ENCODE peak calls at places on chromosomes 1 and 21, in seven cellular contexts. One of them, this sample, is unnamed.

GRCh38 chr1:211356723-211357418 is 30.2 kb downstream of the TRAF5 start:
- DNase-seq in GM12864: no peak
- DNase-seq in choroid plexus epithelial cell: peak; percentile 54
- DNase-seq in upper lobe of left lung: no peak
- DNase-seq in tibial artery: no peak
- DNase-seq in spleen: no peak
- DNase-seq in IMR-90: peak; percentile 75
- DNase-seq in this sample: no peak

GRCh38 chr1:66154394-66154793 is 361.7 kb downstream of the PDE4B start:
- DNase-seq in upper lobe of left lung: no peak
- DNase-seq in IMR-90: no peak
- DNase-seq in spleen: no peak
- DNase-seq in GM12864: no peak
- DNase-seq in tibial artery: no peak
- DNase-seq in choroid plexus epithelial cell: no peak
- DNase-seq in this sample: no peak

GRCh38 chr1:182507685-182508084 is 57.7 kb downstream of the RGSL1 start:
- DNase-seq in spleen: no peak
- DNase-seq in upper lobe of left lung: peak; percentile 74
- DNase-seq in choroid plexus epithelial cell: no peak
- DNase-seq in IMR-90: no peak
- DNase-seq in tibial artery: no peak
- DNase-seq in GM12864: no peak
- DNase-seq in this sample: no peak

GRCh38 chr1:86933562-86934377 is 19.3 kb downstream of the HS2ST1 start:
- DNase-seq in IMR-90: no peak
- DNase-seq in upper lobe of left lung: no peak
- DNase-seq in GM12864: no peak
- DNase-seq in spleen: no peak
- DNase-seq in choroid plexus epithelial cell: no peak
- DNase-seq in tibial artery: no peak
- DNase-seq in this sample: no peak

GRCh38 chr1:201262963-201263608 is 20.2 kb upstream of the PKP1 start:
- DNase-seq in tibial artery: no peak
- DNase-seq in choroid plexus epithelial cell: no peak
- DNase-seq in GM12864: no peak
- DNase-seq in spleen: peak; percentile 61
- DNase-seq in IMR-90: no peak
- DNase-seq in upper lobe of left lung: no peak
- DNase-seq in this sample: no peak

GRCh38 chr21:46517361-46517760 is 58.7 kb downstream of the DIP2A start:
- DNase-seq in IMR-90: no peak
- DNase-seq in GM12864: no peak
- DNase-seq in spleen: no peak
- DNase-seq in choroid plexus epithelial cell: peak; percentile 28
- DNase-seq in upper lobe of left lung: no peak
- DNase-seq in tibial artery: no peak
- DNase-seq in this sample: no peak

GRCh38 chr1:171743014-171743870 is 1.4 kb upstream of the VAMP4 start:
- DNase-seq in upper lobe of left lung: no peak
- DNase-seq in choroid plexus epithelial cell: peak; percentile 81
- DNase-seq in spleen: no peak
- DNase-seq in IMR-90: peak; percentile 89
- DNase-seq in GM12864: no peak
- DNase-seq in tibial artery: no peak
- DNase-seq in this sample: no peak

GRCh38 chr1:89525169-89525855 is 683 bp downstream of the LRRC8B start:
- DNase-seq in spleen: no peak
- DNase-seq in GM12864: no peak
- DNase-seq in IMR-90: no peak
- DNase-seq in upper lobe of left lung: peak; percentile 68
- DNase-seq in tibial artery: peak; percentile 66
- DNase-seq in choroid plexus epithelial cell: no peak
- DNase-seq in this sample: no peak

GRCh38 chr1:104671684-104672353 is 922.1 kb downstream of the AMY1C start:
- DNase-seq in spleen: no peak
- DNase-seq in choroid plexus epithelial cell: no peak
- DNase-seq in tibial artery: no peak
- DNase-seq in GM12864: no peak
- DNase-seq in upper lobe of left lung: no peak
- DNase-seq in IMR-90: no peak
- DNase-seq in this sample: no peak

GRCh38 chr1:64563958-64564565 is 94.1 kb downstream of the CACHD1 start:
- DNase-seq in IMR-90: no peak
- DNase-seq in choroid plexus epithelial cell: no peak
- DNase-seq in GM12864: no peak
- DNase-seq in upper lobe of left lung: no peak
- DNase-seq in spleen: no peak
- DNase-seq in tibial artery: no peak
- DNase-seq in this sample: no peak

GRCh38 chr1:36366091-36366661 is 19.5 kb downstream of the STK40 start:
- DNase-seq in spleen: peak; percentile 91
- DNase-seq in upper lobe of left lung: peak; percentile 65
- DNase-seq in GM12864: no peak
- DNase-seq in tibial artery: no peak
- DNase-seq in IMR-90: peak; percentile 75
- DNase-seq in choroid plexus epithelial cell: peak; percentile 56
- DNase-seq in this sample: no peak

GRCh38 chr1:151165281-151165737 is 393 bp downstream of the LYSMD1 start:
- DNase-seq in choroid plexus epithelial cell: peak; percentile 60
- DNase-seq in spleen: peak; percentile 88
- DNase-seq in upper lobe of left lung: peak; percentile 25
- DNase-seq in GM12864: no peak
- DNase-seq in IMR-90: peak; percentile 49
- DNase-seq in tibial artery: no peak
- DNase-seq in this sample: no peak

GRCh38 chr1:64956241-64956640 is 10.1 kb downstream of the JAK1 start:
- DNase-seq in GM12864: no peak
- DNase-seq in spleen: no peak
- DNase-seq in choroid plexus epithelial cell: peak; percentile 77
- DNase-seq in tibial artery: no peak
- DNase-seq in upper lobe of left lung: no peak
- DNase-seq in IMR-90: no peak
- DNase-seq in this sample: no peak

GRCh38 chr21:32143222-32143939 is 135.5 kb downstream of the MIS18A start:
- DNase-seq in choroid plexus epithelial cell: no peak
- DNase-seq in spleen: no peak
- DNase-seq in upper lobe of left lung: peak; percentile 22
- DNase-seq in IMR-90: peak; percentile 3
- DNase-seq in GM12864: no peak
- DNase-seq in tibial artery: no peak
- DNase-seq in this sample: no peak

GRCh38 chr21:45302082-45303061 is 14.7 kb upstream of the POFUT2 start:
- DNase-seq in tibial artery: peak; percentile 77
- DNase-seq in spleen: peak; percentile 82
- DNase-seq in GM12864: no peak
- DNase-seq in choroid plexus epithelial cell: peak; percentile 84
- DNase-seq in upper lobe of left lung: peak; percentile 45
- DNase-seq in IMR-90: no peak
- DNase-seq in this sample: peak; percentile 88

GRCh38 chr1:88284066-88284465 is 400.0 kb upstream of the PKN2 start:
- DNase-seq in choroid plexus epithelial cell: no peak
- DNase-seq in upper lobe of left lung: no peak
- DNase-seq in IMR-90: peak; percentile 12
- DNase-seq in tibial artery: no peak
- DNase-seq in spleen: no peak
- DNase-seq in GM12864: no peak
- DNase-seq in this sample: no peak

GRCh38 chr1:32878637-32879041 is 7.7 kb upstream of the HPCA start:
- DNase-seq in GM12864: no peak
- DNase-seq in tibial artery: peak; percentile 42
- DNase-seq in IMR-90: no peak
- DNase-seq in choroid plexus epithelial cell: no peak
- DNase-seq in upper lobe of left lung: no peak
- DNase-seq in spleen: peak; percentile 61
- DNase-seq in this sample: no peak

GRCh38 chr1:35675773-35676172 is 34.4 kb upstream of the PSMB2 start:
- DNase-seq in upper lobe of left lung: no peak
- DNase-seq in tibial artery: peak; percentile 5
- DNase-seq in spleen: no peak
- DNase-seq in choroid plexus epithelial cell: peak; percentile 61
- DNase-seq in GM12864: no peak
- DNase-seq in IMR-90: peak; percentile 7
- DNase-seq in this sample: no peak

GRCh38 chr1:226723640-226724532 is 15.2 kb downstream of the ITPKB start:
- DNase-seq in tibial artery: no peak
- DNase-seq in IMR-90: peak; percentile 73
- DNase-seq in choroid plexus epithelial cell: peak; percentile 85
- DNase-seq in upper lobe of left lung: no peak
- DNase-seq in GM12864: no peak
- DNase-seq in spleen: no peak
- DNase-seq in this sample: no peak

GRCh38 chr1:108644984-108645383 is 15.9 kb downstream of the HENMT1 start:
- DNase-seq in GM12864: no peak
- DNase-seq in IMR-90: no peak
- DNase-seq in spleen: peak; percentile 80
- DNase-seq in upper lobe of left lung: peak; percentile 48
- DNase-seq in tibial artery: no peak
- DNase-seq in choroid plexus epithelial cell: no peak
- DNase-seq in this sample: no peak

GRCh38 chr21:33036430-33037162 is 10.9 kb downstream of the OLIG2 start:
- DNase-seq in GM12864: no peak
- DNase-seq in choroid plexus epithelial cell: peak; percentile 42
- DNase-seq in spleen: peak; percentile 86
- DNase-seq in upper lobe of left lung: peak; percentile 82
- DNase-seq in IMR-90: peak; percentile 71
- DNase-seq in tibial artery: no peak
- DNase-seq in this sample: no peak

GRCh38 chr21:44072111-44072510 is 35.1 kb upstream of the PWP2 start:
- DNase-seq in choroid plexus epithelial cell: no peak
- DNase-seq in tibial artery: no peak
- DNase-seq in spleen: no peak
- DNase-seq in GM12864: no peak
- DNase-seq in upper lobe of left lung: no peak
- DNase-seq in IMR-90: no peak
- DNase-seq in this sample: peak; percentile 79

GRCh38 chr1:156586323-156586722 is 5.3 kb upstream of the NAXE start:
- DNase-seq in spleen: no peak
- DNase-seq in choroid plexus epithelial cell: no peak
- DNase-seq in tibial artery: peak; percentile 24
- DNase-seq in upper lobe of left lung: no peak
- DNase-seq in IMR-90: no peak
- DNase-seq in GM12864: no peak
- DNase-seq in this sample: no peak

GRCh38 chr1:156582388-156583022 is 3.0 kb downstream of the TTC24 start:
- DNase-seq in choroid plexus epithelial cell: no peak
- DNase-seq in tibial artery: no peak
- DNase-seq in upper lobe of left lung: no peak
- DNase-seq in spleen: no peak
- DNase-seq in IMR-90: no peak
- DNase-seq in GM12864: no peak
- DNase-seq in this sample: no peak

GRCh38 chr1:156581661-156582387 is 2.3 kb downstream of the TTC24 start:
- DNase-seq in spleen: peak; percentile 86
- DNase-seq in IMR-90: no peak
- DNase-seq in upper lobe of left lung: no peak
- DNase-seq in choroid plexus epithelial cell: no peak
- DNase-seq in tibial artery: no peak
- DNase-seq in GM12864: no peak
- DNase-seq in this sample: no peak

GRCh38 chr1:156584813-156585212 is 5.3 kb downstream of the TTC24 start:
- DNase-seq in spleen: no peak
- DNase-seq in IMR-90: no peak
- DNase-seq in upper lobe of left lung: no peak
- DNase-seq in tibial artery: no peak
- DNase-seq in choroid plexus epithelial cell: no peak
- DNase-seq in GM12864: no peak
- DNase-seq in this sample: no peak

GRCh38 chr1:156583821-156584622 is 4.5 kb downstream of the TTC24 start:
- DNase-seq in GM12864: peak; percentile 82
- DNase-seq in spleen: no peak
- DNase-seq in upper lobe of left lung: peak; percentile 68
- DNase-seq in tibial artery: peak; percentile 76
- DNase-seq in choroid plexus epithelial cell: peak; percentile 95
- DNase-seq in IMR-90: peak; percentile 84
- DNase-seq in this sample: no peak
- TF ChIP-seq CTCF in GM12864: peak; percentile 96
- TF ChIP-seq CTCF in spleen: peak; percentile 77
- TF ChIP-seq CTCF in upper lobe of left lung: peak; percentile 90
- TF ChIP-seq CTCF in tibial artery: peak; percentile 86
- TF ChIP-seq CTCF in choroid plexus epithelial cell: peak; percentile 96
- TF ChIP-seq CTCF in IMR-90: peak; percentile 92
- TF ChIP-seq CTCF in this sample: peak; percentile 89

DNA sequence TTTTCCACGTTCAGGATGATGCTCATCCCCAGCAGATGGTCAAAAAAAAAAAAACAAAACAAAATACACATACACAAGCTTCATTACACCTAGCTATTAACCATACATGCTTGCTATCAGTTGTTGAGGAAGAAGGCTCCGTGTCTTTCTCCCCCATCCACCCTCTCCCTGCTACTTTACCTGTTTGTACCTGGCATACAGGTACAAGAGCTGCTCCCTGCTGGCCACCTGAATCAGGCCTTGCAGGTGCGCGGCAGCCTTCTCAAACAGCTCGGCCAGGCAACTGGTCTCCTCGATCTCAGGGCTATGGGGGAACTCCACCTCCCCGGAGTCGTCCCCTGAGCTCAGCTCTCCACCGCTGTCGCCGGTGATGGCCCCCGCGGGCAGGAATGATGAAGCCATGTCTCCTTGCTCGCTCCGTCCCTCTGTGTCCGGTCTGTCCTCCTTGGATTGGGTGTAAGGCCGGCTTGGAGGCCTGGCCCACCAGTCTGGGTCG is 464 bp downstream of the ACBD6 start:
- DNase-seq in upper lobe of left lung: peak; percentile 73
- DNase-seq in IMR-90: no peak
- DNase-seq in choroid plexus epithelial cell: no peak
- DNase-seq in spleen: no peak
- DNase-seq in GM12864: peak; percentile 21
- DNase-seq in tibial artery: no peak
- DNase-seq in this sample: no peak
- TF ChIP-seq CTCF in upper lobe of left lung: no peak
- TF ChIP-seq CTCF in IMR-90: no peak
- TF ChIP-seq CTCF in choroid plexus epithelial cell: peak; percentile 8
- TF ChIP-seq CTCF in spleen: no peak
- TF ChIP-seq CTCF in GM12864: no peak
- TF ChIP-seq CTCF in tibial artery: no peak
- TF ChIP-seq CTCF in this sample: no peak

DNA sequence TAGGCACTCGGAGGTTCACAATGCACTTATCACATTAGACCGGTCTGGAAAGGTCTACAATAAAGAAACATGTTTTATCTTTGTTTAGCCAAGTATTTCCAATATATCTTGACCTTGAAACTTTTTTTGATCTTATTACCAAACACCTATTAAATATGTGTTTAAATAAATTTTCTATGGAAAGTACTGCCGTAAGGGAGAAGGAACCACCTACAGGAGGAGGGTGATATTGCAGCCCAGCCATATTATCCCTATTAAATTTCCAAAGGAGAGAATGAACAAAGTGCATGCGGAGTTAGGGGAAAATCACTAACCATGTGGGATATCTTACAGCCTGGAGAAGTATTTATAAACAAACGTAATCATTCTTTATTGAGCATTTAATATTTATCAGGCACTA is 14.5 kb downstream of the BRINP2 start:
- DNase-seq in tibial artery: no peak
- DNase-seq in spleen: no peak
- DNase-seq in upper lobe of left lung: no peak
- DNase-seq in choroid plexus epithelial cell: peak; percentile 41
- DNase-seq in GM12864: no peak
- DNase-seq in IMR-90: peak; percentile 17
- DNase-seq in this sample: no peak
- TF ChIP-seq CTCF in tibial artery: peak; percentile 8
- TF ChIP-seq CTCF in spleen: no peak
- TF ChIP-seq CTCF in upper lobe of left lung: no peak
- TF ChIP-seq CTCF in choroid plexus epithelial cell: peak; percentile 69
- TF ChIP-seq CTCF in GM12864: peak; percentile 46
- TF ChIP-seq CTCF in IMR-90: peak; percentile 49
- TF ChIP-seq CTCF in this sample: peak; percentile 65

GRCh38 chr1:2229032-2229920 is 1.2 kb downstream of the SKI start:
- DNase-seq in spleen: peak; percentile 95
- DNase-seq in IMR-90: peak; percentile 69
- DNase-seq in GM12864: no peak
- DNase-seq in choroid plexus epithelial cell: peak; percentile 74
- DNase-seq in upper lobe of left lung: peak; percentile 67
- DNase-seq in tibial artery: peak; percentile 82
- DNase-seq in this sample: no peak
- TF ChIP-seq CTCF in spleen: no peak
- TF ChIP-seq CTCF in IMR-90: peak; percentile 4
- TF ChIP-seq CTCF in GM12864: peak; percentile 13
- TF ChIP-seq CTCF in choroid plexus epithelial cell: peak; percentile 13
- TF ChIP-seq CTCF in upper lobe of left lung: no peak
- TF ChIP-seq CTCF in tibial artery: no peak
- TF ChIP-seq CTCF in this sample: peak; percentile 39

This sample was measured in chondrocyte.